ENCODE peak calls at places on chromosome 5, in nine cellular contexts. One of them, this sample, is unnamed.

GRCh38 chr5:96699186-96699820 is 37.1 kb downstream of the CAST start:
- DNase-seq in A549: no peak
- DNase-seq in cardiac muscle cell: peak
- DNase-seq in AG10803: no peak
- DNase-seq in fibroblast of the aortic adventitia: peak
- DNase-seq in epithelial cell of esophagus: peak
- DNase-seq in fibroblast of mammary gland: peak
- DNase-seq in body of pancreas: no peak
- DNase-seq in mammary epithelial cell: no peak
- DNase-seq in this sample: no peak

GRCh38 chr5:11655681-11656080 is 248.6 kb downstream of the CTNND2 start:
- DNase-seq in fibroblast of the aortic adventitia: no peak
- DNase-seq in AG10803: no peak
- DNase-seq in body of pancreas: no peak
- DNase-seq in cardiac muscle cell: no peak
- DNase-seq in fibroblast of mammary gland: no peak
- DNase-seq in mammary epithelial cell: no peak
- DNase-seq in A549: no peak
- DNase-seq in epithelial cell of esophagus: no peak
- DNase-seq in this sample: no peak

GRCh38 chr5:54492196-54492595 is 25.4 kb upstream of the SNX18 start:
- DNase-seq in fibroblast of the aortic adventitia: peak
- DNase-seq in fibroblast of mammary gland: no peak
- DNase-seq in cardiac muscle cell: peak
- DNase-seq in mammary epithelial cell: peak
- DNase-seq in body of pancreas: no peak
- DNase-seq in epithelial cell of esophagus: no peak
- DNase-seq in A549: no peak
- DNase-seq in AG10803: peak
- DNase-seq in this sample: no peak

GRCh38 chr5:180142824-180143610 is 66.0 kb downstream of the RASGEF1C start:
- DNase-seq in AG10803: no peak
- DNase-seq in cardiac muscle cell: no peak
- DNase-seq in fibroblast of mammary gland: no peak
- DNase-seq in A549: no peak
- DNase-seq in body of pancreas: no peak
- DNase-seq in epithelial cell of esophagus: no peak
- DNase-seq in fibroblast of the aortic adventitia: no peak
- DNase-seq in mammary epithelial cell: no peak
- DNase-seq in this sample: no peak

GRCh38 chr5:179867476-179867875 is 8.9 kb upstream of the MRNIP start:
- DNase-seq in mammary epithelial cell: no peak
- DNase-seq in fibroblast of the aortic adventitia: no peak
- DNase-seq in epithelial cell of esophagus: no peak
- DNase-seq in A549: no peak
- DNase-seq in body of pancreas: no peak
- DNase-seq in cardiac muscle cell: no peak
- DNase-seq in fibroblast of mammary gland: no peak
- DNase-seq in AG10803: no peak
- DNase-seq in this sample: no peak

GRCh38 chr5:176530983-176531901 is 6.0 kb downstream of the RNF44 start:
- DNase-seq in body of pancreas: no peak
- DNase-seq in A549: no peak
- DNase-seq in epithelial cell of esophagus: no peak
- DNase-seq in mammary epithelial cell: no peak
- DNase-seq in cardiac muscle cell: no peak
- DNase-seq in fibroblast of the aortic adventitia: no peak
- DNase-seq in fibroblast of mammary gland: peak
- DNase-seq in AG10803: no peak
- DNase-seq in this sample: no peak

GRCh38 chr5:22604711-22605110 is 248.4 kb downstream of the CDH12 start:
- DNase-seq in fibroblast of mammary gland: no peak
- DNase-seq in mammary epithelial cell: no peak
- DNase-seq in body of pancreas: no peak
- DNase-seq in epithelial cell of esophagus: no peak
- DNase-seq in cardiac muscle cell: no peak
- DNase-seq in fibroblast of the aortic adventitia: no peak
- DNase-seq in A549: no peak
- DNase-seq in AG10803: no peak
- DNase-seq in this sample: no peak

GRCh38 chr5:134464988-134465855 is 53.5 kb upstream of the CDKN2AIPNL start:
- DNase-seq in fibroblast of mammary gland: no peak
- DNase-seq in body of pancreas: no peak
- DNase-seq in mammary epithelial cell: peak
- DNase-seq in fibroblast of the aortic adventitia: no peak
- DNase-seq in A549: no peak
- DNase-seq in cardiac muscle cell: no peak
- DNase-seq in AG10803: no peak
- DNase-seq in epithelial cell of esophagus: no peak
- DNase-seq in this sample: no peak

GRCh38 chr5:67648201-67648671 is 451.6 kb upstream of the CD180 start:
- DNase-seq in fibroblast of the aortic adventitia: peak
- DNase-seq in body of pancreas: peak
- DNase-seq in epithelial cell of esophagus: no peak
- DNase-seq in A549: no peak
- DNase-seq in AG10803: peak
- DNase-seq in cardiac muscle cell: peak
- DNase-seq in fibroblast of mammary gland: peak
- DNase-seq in mammary epithelial cell: no peak
- DNase-seq in this sample: peak

GRCh38 chr5:118224546-118224945 is 763.8 kb downstream of the DTWD2 start:
- DNase-seq in body of pancreas: no peak
- DNase-seq in A549: no peak
- DNase-seq in mammary epithelial cell: peak
- DNase-seq in cardiac muscle cell: no peak
- DNase-seq in epithelial cell of esophagus: peak
- DNase-seq in fibroblast of mammary gland: peak
- DNase-seq in fibroblast of the aortic adventitia: no peak
- DNase-seq in AG10803: peak
- DNase-seq in this sample: no peak

GRCh38 chr5:168675883-168676408 is 96.8 kb upstream of the PANK3 start:
- DNase-seq in fibroblast of the aortic adventitia: no peak
- DNase-seq in A549: no peak
- DNase-seq in AG10803: no peak
- DNase-seq in epithelial cell of esophagus: no peak
- DNase-seq in fibroblast of mammary gland: no peak
- DNase-seq in body of pancreas: no peak
- DNase-seq in mammary epithelial cell: no peak
- DNase-seq in cardiac muscle cell: no peak
- DNase-seq in this sample: no peak

GRCh38 chr5:91690921-91691320 is 307.8 kb upstream of the ARRDC3 start:
- DNase-seq in cardiac muscle cell: no peak
- DNase-seq in body of pancreas: no peak
- DNase-seq in fibroblast of the aortic adventitia: no peak
- DNase-seq in epithelial cell of esophagus: no peak
- DNase-seq in fibroblast of mammary gland: no peak
- DNase-seq in mammary epithelial cell: no peak
- DNase-seq in A549: no peak
- DNase-seq in AG10803: no peak
- DNase-seq in this sample: no peak

GRCh38 chr5:139574641-139575312 is 13.6 kb downstream of the UBE2D2 start:
- DNase-seq in AG10803: peak
- DNase-seq in cardiac muscle cell: peak
- DNase-seq in fibroblast of mammary gland: peak
- DNase-seq in epithelial cell of esophagus: peak
- DNase-seq in A549: peak
- DNase-seq in body of pancreas: no peak
- DNase-seq in fibroblast of the aortic adventitia: peak
- DNase-seq in mammary epithelial cell: no peak
- DNase-seq in this sample: no peak

GRCh38 chr5:175873090-175873454 is 1.7 kb downstream of the CPLX2 start:
- DNase-seq in body of pancreas: peak
- DNase-seq in cardiac muscle cell: peak
- DNase-seq in fibroblast of the aortic adventitia: no peak
- DNase-seq in A549: peak
- DNase-seq in epithelial cell of esophagus: no peak
- DNase-seq in AG10803: no peak
- DNase-seq in mammary epithelial cell: no peak
- DNase-seq in fibroblast of mammary gland: no peak
- DNase-seq in this sample: no peak

GRCh38 chr5:91359957-91360609 is 23.0 kb downstream of the ARRDC3 start:
- DNase-seq in mammary epithelial cell: no peak
- DNase-seq in cardiac muscle cell: peak
- DNase-seq in fibroblast of mammary gland: no peak
- DNase-seq in AG10803: peak
- DNase-seq in A549: no peak
- DNase-seq in fibroblast of the aortic adventitia: no peak
- DNase-seq in body of pancreas: no peak
- DNase-seq in epithelial cell of esophagus: no peak
- DNase-seq in this sample: no peak

GRCh38 chr5:119365847-119366536 is 10.2 kb downstream of the TNFAIP8 start:
- DNase-seq in A549: no peak
- DNase-seq in epithelial cell of esophagus: no peak
- DNase-seq in mammary epithelial cell: no peak
- DNase-seq in body of pancreas: no peak
- DNase-seq in cardiac muscle cell: peak
- DNase-seq in fibroblast of the aortic adventitia: peak
- DNase-seq in fibroblast of mammary gland: no peak
- DNase-seq in AG10803: peak
- DNase-seq in this sample: no peak

GRCh38 chr5:116573279-116573616 is 1.4 kb downstream of the SEMA6A start:
- DNase-seq in A549: peak
- DNase-seq in fibroblast of mammary gland: no peak
- DNase-seq in fibroblast of the aortic adventitia: no peak
- DNase-seq in cardiac muscle cell: no peak
- DNase-seq in mammary epithelial cell: peak
- DNase-seq in body of pancreas: peak
- DNase-seq in epithelial cell of esophagus: peak
- DNase-seq in AG10803: no peak
- DNase-seq in this sample: no peak

GRCh38 chr5:143749581-143750204 is 62.3 kb upstream of the HMHB1 start:
- DNase-seq in mammary epithelial cell: no peak
- DNase-seq in AG10803: no peak
- DNase-seq in body of pancreas: no peak
- DNase-seq in fibroblast of mammary gland: no peak
- DNase-seq in A549: no peak
- DNase-seq in epithelial cell of esophagus: no peak
- DNase-seq in cardiac muscle cell: no peak
- DNase-seq in fibroblast of the aortic adventitia: peak
- DNase-seq in this sample: no peak

GRCh38 chr5:61638476-61638875 is 306.4 kb downstream of the ZSWIM6 start:
- DNase-seq in fibroblast of mammary gland: no peak
- DNase-seq in A549: no peak
- DNase-seq in fibroblast of the aortic adventitia: no peak
- DNase-seq in mammary epithelial cell: no peak
- DNase-seq in body of pancreas: peak
- DNase-seq in epithelial cell of esophagus: no peak
- DNase-seq in AG10803: no peak
- DNase-seq in cardiac muscle cell: no peak
- DNase-seq in this sample: no peak

GRCh38 chr5:153711755-153712154 is 221.3 kb downstream of the GRIA1 start:
- DNase-seq in cardiac muscle cell: no peak
- DNase-seq in body of pancreas: no peak
- DNase-seq in fibroblast of the aortic adventitia: peak
- DNase-seq in A549: no peak
- DNase-seq in fibroblast of mammary gland: peak
- DNase-seq in AG10803: no peak
- DNase-seq in mammary epithelial cell: no peak
- DNase-seq in epithelial cell of esophagus: peak
- DNase-seq in this sample: no peak
- TF ChIP-seq CTCF in cardiac muscle cell: no peak
- TF ChIP-seq CTCF in body of pancreas: no peak
- TF ChIP-seq CTCF in fibroblast of the aortic adventitia: peak
- TF ChIP-seq CTCF in A549: no peak
- TF ChIP-seq CTCF in fibroblast of mammary gland: peak
- TF ChIP-seq CTCF in AG10803: no peak
- TF ChIP-seq CTCF in mammary epithelial cell: peak
- TF ChIP-seq CTCF in epithelial cell of esophagus: peak
- TF ChIP-seq CTCF in this sample: no peak

DNA sequence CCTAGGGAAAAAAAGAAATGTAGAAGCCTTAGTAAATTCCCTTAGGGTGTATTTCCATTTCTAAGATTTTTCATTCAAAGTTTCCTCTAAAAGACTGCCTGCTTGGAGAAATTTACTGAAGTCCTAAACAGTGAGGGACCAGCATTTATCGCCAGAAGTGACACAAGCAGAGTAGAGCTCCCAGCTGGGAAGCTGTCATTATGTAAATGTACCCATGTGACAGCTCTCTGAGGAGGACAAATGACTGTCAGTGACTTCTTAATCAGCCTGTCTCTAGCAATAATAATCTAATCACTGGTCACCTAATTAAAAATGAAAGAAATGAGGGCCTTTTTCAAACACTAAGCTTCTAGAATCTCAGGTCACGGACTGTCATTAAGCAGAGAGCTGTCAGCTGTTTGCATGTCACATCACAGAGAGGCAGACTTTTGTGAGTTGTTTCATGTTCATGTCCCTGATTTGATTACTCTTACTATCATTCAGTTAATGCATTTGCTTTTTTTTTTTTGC is 77.8 kb upstream of the FBXL17 start:
- DNase-seq in epithelial cell of esophagus: no peak
- DNase-seq in fibroblast of mammary gland: no peak
- DNase-seq in AG10803: no peak
- DNase-seq in cardiac muscle cell: no peak
- DNase-seq in mammary epithelial cell: no peak
- DNase-seq in body of pancreas: no peak
- DNase-seq in A549: no peak
- DNase-seq in fibroblast of the aortic adventitia: no peak
- DNase-seq in this sample: no peak
- H3K4me3 ChIP-seq in epithelial cell of esophagus: no peak
- H3K4me3 ChIP-seq in fibroblast of mammary gland: no peak
- H3K4me3 ChIP-seq in AG10803: no peak
- H3K4me3 ChIP-seq in cardiac muscle cell: no peak
- H3K4me3 ChIP-seq in mammary epithelial cell: no peak
- H3K4me3 ChIP-seq in body of pancreas: no peak
- H3K4me3 ChIP-seq in A549: no peak
- H3K4me3 ChIP-seq in fibroblast of the aortic adventitia: no peak
- H3K4me3 ChIP-seq in this sample: no peak

DNA sequence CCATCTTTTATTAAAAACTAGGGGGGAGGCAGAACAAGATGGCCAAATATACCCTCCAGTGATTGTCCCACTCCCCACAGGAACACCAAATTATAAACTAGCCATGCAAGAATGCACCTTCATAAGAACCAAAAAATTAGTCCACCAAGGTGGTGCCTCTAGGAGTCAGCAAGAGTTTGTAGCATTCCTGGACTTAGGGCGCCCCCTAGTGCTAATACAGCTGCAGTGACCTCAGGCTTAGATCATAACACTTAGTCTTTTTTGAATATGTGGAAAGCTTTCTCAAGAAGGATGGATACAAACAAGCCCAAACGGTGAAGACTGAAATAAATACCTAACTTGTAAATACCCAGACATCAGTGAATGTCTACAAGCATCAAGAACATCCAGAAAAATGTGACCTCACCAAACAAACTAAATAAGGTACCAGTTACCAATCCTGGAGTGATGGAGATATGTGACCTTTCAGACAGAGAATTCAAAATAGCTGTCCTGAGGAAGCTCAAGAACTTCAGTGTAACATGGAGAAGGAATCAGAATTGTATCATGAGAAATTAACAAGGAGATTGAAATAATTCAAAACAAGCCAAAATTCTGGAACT is 19.3 kb downstream of the PPIP5K2 start:
- DNase-seq in fibroblast of mammary gland: peak
- DNase-seq in AG10803: peak
- DNase-seq in mammary epithelial cell: peak
- DNase-seq in fibroblast of the aortic adventitia: peak
- DNase-seq in epithelial cell of esophagus: peak
- DNase-seq in body of pancreas: peak
- DNase-seq in cardiac muscle cell: peak
- DNase-seq in A549: peak
- DNase-seq in this sample: peak
- TF ChIP-seq CTCF in fibroblast of mammary gland: peak
- TF ChIP-seq CTCF in AG10803: peak
- TF ChIP-seq CTCF in mammary epithelial cell: peak
- TF ChIP-seq CTCF in fibroblast of the aortic adventitia: peak
- TF ChIP-seq CTCF in epithelial cell of esophagus: peak
- TF ChIP-seq CTCF in body of pancreas: peak
- TF ChIP-seq CTCF in cardiac muscle cell: peak
- TF ChIP-seq CTCF in A549: peak
- TF ChIP-seq CTCF in this sample: peak

GRCh38 chr5:89211836-89212235 is 328.9 kb upstream of the MEF2C start:
- DNase-seq in cardiac muscle cell: peak
- DNase-seq in epithelial cell of esophagus: peak
- DNase-seq in mammary epithelial cell: peak
- DNase-seq in A549: no peak
- DNase-seq in fibroblast of mammary gland: peak
- DNase-seq in body of pancreas: no peak
- DNase-seq in AG10803: peak
- DNase-seq in fibroblast of the aortic adventitia: peak
- DNase-seq in this sample: no peak
- H3K4me3 ChIP-seq in cardiac muscle cell: no peak
- H3K4me3 ChIP-seq in epithelial cell of esophagus: no peak
- H3K4me3 ChIP-seq in mammary epithelial cell: no peak
- H3K4me3 ChIP-seq in A549: no peak
- H3K4me3 ChIP-seq in fibroblast of mammary gland: no peak
- H3K4me3 ChIP-seq in body of pancreas: no peak
- H3K4me3 ChIP-seq in AG10803: no peak
- H3K4me3 ChIP-seq in fibroblast of the aortic adventitia: no peak
- H3K4me3 ChIP-seq in this sample: no peak